ENCODE peak calls at places on chromosome 20, in four cellular contexts. One of them, this sample, is unnamed. For H3K4me1, the result is how much of the 10 kb centered on the place peaks cover.

GRCh38 chr20:57663241-57663640 is 43.0 kb upstream of the ZBP1 start:
- DNase-seq in neural progenitor cell: no peak
- DNase-seq in SJSA1: no peak
- DNase-seq in fibroblast of lung: no peak
- DNase-seq in this sample: no peak

GRCh38 chr20:32157611-32158010 is 48.1 kb downstream of the TM9SF4 start:
- DNase-seq in neural progenitor cell: no peak
- DNase-seq in SJSA1: no peak
- DNase-seq in fibroblast of lung: no peak
- DNase-seq in this sample: no peak

GRCh38 chr20:10282930-10283556 is 64.4 kb downstream of the SNAP25 start:
- DNase-seq in neural progenitor cell: no peak
- DNase-seq in SJSA1: peak
- DNase-seq in fibroblast of lung: no peak
- DNase-seq in this sample: no peak

GRCh38 chr20:58233881-58234528 is 5.6 kb upstream of the ANKRD60 start:
- DNase-seq in neural progenitor cell: peak
- DNase-seq in SJSA1: peak
- DNase-seq in fibroblast of lung: no peak
- DNase-seq in this sample: peak

GRCh38 chr20:22921595-22922421 is 113.3 kb upstream of the SSTR4 start:
- DNase-seq in neural progenitor cell: no peak
- DNase-seq in SJSA1: peak
- DNase-seq in fibroblast of lung: peak
- DNase-seq in this sample: no peak

GRCh38 chr20:59081036-59081435 is 38.5 kb upstream of the PRELID3B start:
- DNase-seq in neural progenitor cell: no peak
- DNase-seq in SJSA1: no peak
- DNase-seq in fibroblast of lung: no peak
- DNase-seq in this sample: no peak

GRCh38 chr20:63047946-63048345 is 41.2 kb upstream of the BHLHE23 start:
- DNase-seq in neural progenitor cell: no peak
- DNase-seq in SJSA1: no peak
- DNase-seq in fibroblast of lung: no peak
- DNase-seq in this sample: no peak

GRCh38 chr20:46307139-46307998 is 929 bp downstream of the CDH22 start:
- DNase-seq in neural progenitor cell: peak
- DNase-seq in SJSA1: peak
- DNase-seq in fibroblast of lung: peak
- DNase-seq in this sample: peak

GRCh38 chr20:17610566-17611289 is 40.9 kb downstream of the DSTN start:
- DNase-seq in neural progenitor cell: no peak
- DNase-seq in SJSA1: peak
- DNase-seq in fibroblast of lung: no peak
- DNase-seq in this sample: no peak

GRCh38 chr20:63196756-63197470 is 19.0 kb downstream of the YTHDF1 start:
- DNase-seq in neural progenitor cell: no peak
- DNase-seq in SJSA1: no peak
- DNase-seq in fibroblast of lung: no peak
- DNase-seq in this sample: no peak

GRCh38 chr20:24106155-24106800 is 117.7 kb upstream of the GGTLC1 start:
- DNase-seq in neural progenitor cell: no peak
- DNase-seq in SJSA1: peak
- DNase-seq in fibroblast of lung: no peak
- DNase-seq in this sample: no peak

GRCh38 chr20:47332381-47333206 is 23.9 kb downstream of the ZMYND8 start:
- DNase-seq in neural progenitor cell: no peak
- DNase-seq in SJSA1: no peak
- DNase-seq in fibroblast of lung: no peak
- DNase-seq in this sample: no peak

GRCh38 chr20:10376271-10377075 is 57.5 kb downstream of the MKKS start:
- DNase-seq in neural progenitor cell: no peak
- DNase-seq in SJSA1: peak
- DNase-seq in fibroblast of lung: no peak
- DNase-seq in this sample: no peak

GRCh38 chr20:62805711-62806382 is 1.2 kb downstream of the OGFR start:
- DNase-seq in neural progenitor cell: peak
- DNase-seq in SJSA1: no peak
- DNase-seq in fibroblast of lung: peak
- DNase-seq in this sample: no peak

GRCh38 chr20:16007978-16008377 is 565.3 kb downstream of the KIF16B start:
- DNase-seq in neural progenitor cell: peak
- DNase-seq in SJSA1: no peak
- DNase-seq in fibroblast of lung: peak
- DNase-seq in this sample: no peak

GRCh38 chr20:43666376-43667328 is at the start of gene MYBL2:
- DNase-seq in neural progenitor cell: peak
- DNase-seq in SJSA1: peak
- DNase-seq in fibroblast of lung: peak
- DNase-seq in this sample: peak

GRCh38 chr20:63819224-63819917 is 11.7 kb downstream of the ZBTB46 start:
- DNase-seq in neural progenitor cell: no peak
- DNase-seq in SJSA1: no peak
- DNase-seq in fibroblast of lung: peak
- DNase-seq in this sample: no peak

GRCh38 chr20:4012631-4013030 is 2.7 kb downstream of the RNF24 start:
- DNase-seq in neural progenitor cell: no peak
- DNase-seq in SJSA1: no peak
- DNase-seq in fibroblast of lung: peak
- DNase-seq in this sample: no peak

GRCh38 chr20:63053430-63054102 is 46.8 kb upstream of the BHLHE23 start:
- DNase-seq in neural progenitor cell: no peak
- DNase-seq in SJSA1: no peak
- DNase-seq in fibroblast of lung: no peak
- DNase-seq in this sample: no peak

GRCh38 chr20:19026901-19027644 is 185.4 kb upstream of the SLC24A3 start:
- DNase-seq in neural progenitor cell: peak
- DNase-seq in SJSA1: no peak
- DNase-seq in fibroblast of lung: no peak
- DNase-seq in this sample: no peak

GRCh38 chr20:59821788-59822187 is 111.6 kb downstream of the SYCP2 start:
- DNase-seq in neural progenitor cell: no peak
- DNase-seq in SJSA1: no peak
- DNase-seq in fibroblast of lung: no peak
- DNase-seq in this sample: no peak

GRCh38 chr20:62598761-62599194 is 43.5 kb upstream of the SLCO4A1 start:
- DNase-seq in neural progenitor cell: no peak
- DNase-seq in SJSA1: no peak
- DNase-seq in fibroblast of lung: no peak
- DNase-seq in this sample: no peak

GRCh38 chr20:25014816-25015215 is 22.3 kb upstream of the APMAP start:
- DNase-seq in neural progenitor cell: no peak
- DNase-seq in SJSA1: no peak
- DNase-seq in fibroblast of lung: no peak
- DNase-seq in this sample: no peak

GRCh38 chr20:40678286-40678835 is 10.7 kb downstream of the MAFB start:
- DNase-seq in neural progenitor cell: no peak
- DNase-seq in SJSA1: no peak
- DNase-seq in fibroblast of lung: no peak
- DNase-seq in this sample: no peak

GRCh38 chr20:51456511-51457280 is 85.8 kb downstream of the NFATC2 start:
- DNase-seq in neural progenitor cell: peak
- DNase-seq in SJSA1: peak
- DNase-seq in fibroblast of lung: peak
- DNase-seq in this sample: peak

DNA sequence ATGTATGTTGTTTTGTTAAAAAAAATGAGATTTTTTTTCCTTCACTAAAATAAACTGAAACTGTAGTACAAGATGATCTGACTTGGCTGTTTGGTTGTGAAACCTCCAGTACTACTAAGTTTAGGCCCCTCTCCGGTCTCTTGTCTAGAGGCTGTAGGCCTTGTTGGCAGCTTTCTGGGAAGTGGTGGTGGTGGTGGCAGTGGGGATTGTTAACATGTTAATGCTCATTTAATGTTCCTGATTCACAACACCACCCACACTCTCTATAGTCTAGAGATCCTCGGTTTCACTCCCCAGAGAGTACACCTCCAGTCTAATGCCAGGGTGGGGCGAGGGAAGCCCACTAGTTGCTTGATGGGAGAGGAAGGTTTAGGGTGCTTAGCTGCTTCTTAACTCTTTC is 24.1 kb downstream of the STK4 start:
- DNase-seq in neural progenitor cell: no peak
- DNase-seq in SJSA1: no peak
- DNase-seq in fibroblast of lung: peak
- DNase-seq in this sample: no peak
- H3K4me3 ChIP-seq in neural progenitor cell: no peak
- H3K4me3 ChIP-seq in SJSA1: no peak
- H3K4me3 ChIP-seq in fibroblast of lung: peak
- H3K4me3 ChIP-seq in this sample: no peak

DNA sequence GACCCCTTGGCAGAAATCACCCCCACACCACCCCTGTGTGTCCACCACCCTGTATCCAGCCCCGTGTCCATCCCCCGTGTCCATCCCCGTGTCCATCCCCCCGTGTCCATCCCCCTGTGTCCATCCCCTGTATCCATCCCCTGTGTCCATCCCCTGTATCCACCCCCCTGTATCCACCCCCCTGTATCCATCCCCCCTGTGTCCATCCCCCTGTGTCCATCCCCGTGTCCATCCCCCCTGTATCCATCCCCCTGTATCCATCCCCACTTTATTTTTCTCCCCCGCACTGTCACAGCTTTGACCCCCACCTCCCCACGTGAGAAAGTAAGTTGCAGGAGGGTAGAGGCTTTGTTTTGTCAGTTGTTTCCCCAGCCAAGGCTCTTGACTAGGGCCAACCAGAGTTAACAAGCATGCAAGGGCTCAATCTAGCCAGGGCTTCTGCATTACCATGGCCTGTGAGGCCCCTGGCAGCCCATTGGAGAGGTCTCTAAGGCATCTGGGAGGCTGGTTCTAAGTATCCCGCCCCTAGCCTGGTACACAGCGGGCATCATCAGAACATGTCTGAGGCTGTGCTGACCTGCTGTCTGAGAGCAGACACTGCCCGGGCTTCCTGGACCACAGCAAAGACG is 18.1 kb upstream of the SIRPA start:
- DNase-seq in neural progenitor cell: peak
- DNase-seq in SJSA1: no peak
- DNase-seq in fibroblast of lung: no peak
- DNase-seq in this sample: no peak
- H3K4me1 ChIP-seq in neural progenitor cell: under half
- H3K4me1 ChIP-seq in SJSA1: under half
- H3K4me1 ChIP-seq in fibroblast of lung: under half
- H3K4me1 ChIP-seq in this sample: under half

DNA sequence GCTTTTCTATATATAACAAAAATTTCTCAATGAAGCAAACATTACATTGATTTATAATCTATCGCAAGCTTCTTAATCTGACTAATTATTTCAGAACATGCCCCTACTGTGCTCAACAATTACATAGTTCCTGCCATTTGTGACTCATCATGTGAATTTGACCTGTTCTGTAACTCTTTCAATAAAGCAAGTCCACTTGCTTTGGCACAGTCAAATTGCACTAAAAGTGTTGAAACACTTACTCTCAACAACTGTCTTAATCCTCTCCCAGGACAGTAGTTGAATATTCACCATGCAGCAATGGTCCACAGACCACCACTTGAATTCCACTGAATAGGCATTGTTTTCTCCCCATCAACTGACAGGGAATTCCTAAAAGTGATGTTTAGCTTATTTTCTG is 67.7 kb upstream of the SPTLC3 start:
- DNase-seq in neural progenitor cell: no peak
- DNase-seq in SJSA1: no peak
- DNase-seq in fibroblast of lung: peak
- DNase-seq in this sample: no peak
- H3K27ac ChIP-seq in neural progenitor cell: no peak
- H3K27ac ChIP-seq in SJSA1: no peak
- H3K27ac ChIP-seq in fibroblast of lung: no peak
- H3K27ac ChIP-seq in this sample: no peak

DNA sequence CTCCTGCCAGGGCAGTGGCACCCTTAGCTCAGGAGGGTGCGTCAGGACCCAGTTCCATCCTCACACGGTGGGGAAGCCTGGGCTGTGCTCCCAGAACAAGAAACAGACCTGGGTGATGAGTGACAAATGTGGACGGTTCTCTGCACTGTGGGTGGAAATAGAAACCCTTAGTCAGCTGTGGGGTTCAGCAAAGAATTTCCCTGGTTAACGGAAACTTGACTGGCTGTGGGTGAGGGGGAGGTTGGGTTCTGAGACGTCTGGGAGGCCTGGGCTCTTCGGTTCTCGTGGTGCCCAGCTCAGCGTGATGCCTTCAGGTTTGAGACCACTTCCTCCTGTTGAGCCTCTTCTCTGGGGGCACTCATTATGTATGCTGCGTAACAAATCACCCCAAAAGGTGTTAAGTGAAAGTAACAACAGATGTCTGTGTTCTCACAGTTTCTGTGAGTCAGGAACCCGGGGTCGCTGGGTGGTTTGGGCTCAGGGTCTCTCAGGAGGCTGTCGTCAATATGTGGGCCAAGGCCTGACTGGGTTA is 53.1 kb upstream of the FAM83D start:
- DNase-seq in neural progenitor cell: no peak
- DNase-seq in SJSA1: no peak
- DNase-seq in fibroblast of lung: no peak
- DNase-seq in this sample: no peak
- H3K4me3 ChIP-seq in neural progenitor cell: no peak
- H3K4me3 ChIP-seq in SJSA1: no peak
- H3K4me3 ChIP-seq in fibroblast of lung: no peak
- H3K4me3 ChIP-seq in this sample: no peak

DNA sequence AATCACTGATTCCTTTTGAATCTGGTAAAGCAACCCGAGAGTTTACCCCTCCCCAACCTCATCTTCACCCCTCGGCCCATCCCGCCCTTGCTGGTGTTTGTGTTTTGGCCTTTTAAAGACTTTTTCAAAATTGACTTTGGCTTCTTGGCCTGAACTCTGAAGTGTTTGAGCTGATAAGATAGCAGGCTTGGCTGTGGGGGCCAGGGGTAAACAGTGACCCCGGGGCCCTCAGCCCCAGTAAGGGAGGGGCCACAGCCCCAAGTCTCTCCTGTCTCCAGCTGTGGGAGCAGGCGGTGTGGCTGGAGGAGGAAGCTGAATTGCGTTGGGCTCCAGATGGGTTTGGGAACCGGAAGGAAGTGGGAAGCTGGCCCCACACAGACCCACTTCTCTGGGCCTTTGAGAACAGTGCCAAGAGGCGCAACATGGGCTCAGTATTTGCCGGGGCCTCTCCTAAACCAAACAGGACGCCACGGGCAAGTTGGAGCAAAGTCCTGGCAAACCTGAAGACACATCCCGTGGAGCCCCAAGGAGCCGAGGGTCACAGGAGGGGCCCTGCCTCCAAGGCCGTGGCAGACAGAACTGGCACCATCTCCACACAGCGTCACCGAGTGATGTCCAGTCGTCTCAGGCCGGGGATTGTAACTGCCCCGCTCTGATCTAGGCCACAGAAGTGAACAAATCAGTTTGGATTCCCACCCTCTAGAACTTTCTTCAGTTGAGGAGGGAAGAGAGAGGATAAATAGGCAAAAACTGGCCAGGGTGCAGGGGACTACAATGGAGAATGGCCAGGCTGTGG is 54.3 kb upstream of the PTPN1 start:
- DNase-seq in neural progenitor cell: no peak
- DNase-seq in SJSA1: no peak
- DNase-seq in fibroblast of lung: no peak
- DNase-seq in this sample: peak
- H3K4me1 ChIP-seq in neural progenitor cell: under half
- H3K4me1 ChIP-seq in SJSA1: under half
- H3K4me1 ChIP-seq in fibroblast of lung: under half
- H3K4me1 ChIP-seq in this sample: under half

This sample was measured in cardiac muscle cell.